ENCODE peak calls at places on chromosomes 5 and 9, in five cellular contexts. A, X, Y, B and O are unnamed samples.
A peak's percentile ranks its signal among the peaks of the same experiment; 100 is the strongest.

GRCh38 chr9:20611751-20612287 is 10.5 kb downstream of the MLLT3 start:
- DNase-seq in A (peak; percentile 79), X (no peak), Y (peak; percentile 74), B (peak; percentile 87), O (peak; percentile 14)

GRCh38 chr5:178940569-178941360 is at the start of gene ZNF454:
- DNase-seq in A (peak; percentile 94), X (no peak), Y (no peak), B (peak; percentile 94), O (no peak)

GRCh38 chr9:8533681-8534080 is 734.1 kb upstream of the DMAC1 start:
- DNase-seq in A (no peak), X (no peak), Y (no peak), B (no peak), O (no peak)

GRCh38 chr5:163916856-163917255 is 411.4 kb downstream of the MAT2B start:
- DNase-seq in A (no peak), X (no peak), Y (no peak), B (no peak), O (no peak)

GRCh38 chr5:112948455-112948854 is 26.4 kb upstream of the REEP5 start:
- DNase-seq in A (no peak), X (no peak), Y (no peak), B (no peak), O (no peak)

GRCh38 chr5:151597749-151598148 is 6.6 kb upstream of the FAT2 start:
- DNase-seq in A (no peak), X (no peak), Y (no peak), B (no peak), O (no peak)

GRCh38 chr5:175658299-175659145 is 651 bp downstream of the HRH2 start:
- DNase-seq in A (no peak), X (no peak), Y (no peak), B (no peak), O (peak; percentile 58)

GRCh38 chr5:39055027-39055759 is 19.0 kb downstream of the RICTOR start:
- DNase-seq in A (no peak), X (no peak), Y (no peak), B (no peak), O (no peak)

GRCh38 chr9:126395439-126396212 is 69.0 kb downstream of the MVB12B start:
- DNase-seq in A (peak; percentile 54), X (no peak), Y (peak; percentile 74), B (peak; percentile 74), O (no peak)

GRCh38 chr9:110769667-110770066 is 101.1 kb downstream of the MUSK start:
- DNase-seq in A (peak; percentile 64), X (no peak), Y (no peak), B (peak; percentile 85), O (no peak)

GRCh38 chr5:62717211-62717927 is 138.8 kb downstream of the LRRC70 start:
- DNase-seq in A (no peak), X (no peak), Y (no peak), B (no peak), O (no peak)

GRCh38 chr5:96297290-96297689 is 135.8 kb downstream of the PCSK1 start:
- DNase-seq in A (peak; percentile 94), X (no peak), Y (no peak), B (peak; percentile 93), O (no peak)

GRCh38 chr5:10420926-10421325 is 20.8 kb upstream of the ROPN1L start:
- DNase-seq in A (peak; percentile 65), X (no peak), Y (peak; percentile 48), B (peak; percentile 55), O (no peak)

GRCh38 chr5:88689662-88690351 is 193.2 kb downstream of the MEF2C start:
- DNase-seq in A (peak; percentile 44), X (no peak), Y (no peak), B (peak; percentile 77), O (peak; percentile 48)

GRCh38 chr5:167934561-167934971 is 356.9 kb upstream of the WWC1 start:
- DNase-seq in A (peak; percentile 96), X (no peak), Y (no peak), B (peak; percentile 93), O (no peak)

GRCh38 chr9:127214421-127215265 is 49.9 kb upstream of the GARNL3 start:
- DNase-seq in A (peak; percentile 80), X (no peak), Y (peak; percentile 78), B (peak; percentile 53), O (peak; percentile 73)

GRCh38 chr9:110502842-110503241 is 76.7 kb downstream of the SVEP1 start:
- DNase-seq in A (no peak), X (no peak), Y (no peak), B (peak; percentile 6), O (no peak)

GRCh38 chr5:95773325-95774059 is 42.4 kb downstream of the RHOBTB3 start:
- DNase-seq in A (peak; percentile 56), X (no peak), Y (peak; percentile 68), B (peak; percentile 94), O (no peak)

GRCh38 chr5:74639538-74640449 is 734 bp downstream of the ENC1 start:
- DNase-seq in A (peak; percentile 85), X (no peak), Y (peak; percentile 26), B (no peak), O (peak; percentile 65)

GRCh38 chr5:151082274-151082902 is 1.6 kb upstream of the TNIP1 start:
- DNase-seq in A (peak; percentile 59), X (no peak), Y (peak; percentile 24), B (no peak), O (peak; percentile 65)

GRCh38 chr5:161096591-161096990 is 244.6 kb upstream of the ATP10B start:
- DNase-seq in A (peak; percentile 34), X (no peak), Y (no peak), B (peak; percentile 17), O (no peak)

GRCh38 chr9:121786998-121787422 is 135.6 kb downstream of the DAB2IP start:
- DNase-seq in A (no peak), X (no peak), Y (no peak), B (no peak), O (peak; percentile 33)

GRCh38 chr5:134436523-134437339 is 25.1 kb upstream of the CDKN2AIPNL start:
- DNase-seq in A (peak; percentile 99), X (peak; percentile 46), Y (peak; percentile 86), B (peak; percentile 98), O (no peak)

DNA sequence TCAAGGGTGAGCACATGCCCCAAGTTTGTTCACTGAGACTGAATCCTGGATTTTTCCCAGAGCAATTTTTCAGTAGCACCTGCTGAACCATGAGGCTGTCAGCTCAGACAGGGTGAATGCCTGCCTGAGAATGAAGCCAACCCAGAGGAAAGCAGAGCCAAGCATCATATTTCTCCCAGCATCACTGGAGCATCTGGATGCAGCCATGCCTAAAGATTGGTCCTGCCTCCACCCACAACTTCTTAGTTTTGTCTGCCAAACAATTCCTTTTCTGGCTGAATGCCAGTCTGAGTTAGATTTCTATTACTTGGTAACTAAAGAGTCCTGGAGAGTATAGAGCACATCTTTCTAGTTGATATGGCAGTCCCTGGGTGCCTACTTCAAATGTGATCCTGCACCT is 343.7 kb downstream of the CSNK1G3 start:
- DNase-seq in A (no peak), X (no peak), Y (no peak), B (peak; percentile 69), O (no peak)
- H3K9ac ChIP-seq in A (no peak overlapping the region), X (no peak overlapping the region), Y (no peak overlapping the region), B (no peak overlapping the region), O (no peak overlapping the region)

DNA sequence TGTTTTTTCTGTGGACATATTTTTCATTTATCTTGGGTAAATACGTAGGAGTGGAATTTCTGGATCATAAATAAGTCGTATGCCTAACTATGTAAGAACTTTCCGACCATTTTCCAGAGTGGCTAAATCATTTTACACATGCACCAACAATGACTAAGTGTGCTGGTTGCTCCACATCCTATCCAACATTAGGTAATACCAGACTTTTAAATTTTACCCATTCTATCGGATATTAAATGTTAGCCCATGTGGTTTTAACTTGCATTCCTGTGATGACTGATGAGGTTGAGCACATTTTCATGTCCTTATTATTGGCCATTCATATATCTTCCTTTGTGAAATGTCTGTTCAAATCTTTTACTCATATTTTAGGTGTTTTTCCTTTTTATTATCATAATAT is 69.0 kb upstream of the NR4A3 start:
- DNase-seq in A (peak; percentile 94), X (no peak), Y (peak; percentile 32), B (peak; percentile 74), O (no peak)
- H3K4me2 ChIP-seq in A (peak overlapping the region; percentile 55), X (no peak overlapping the region), Y (no peak overlapping the region), B (no peak overlapping the region), O (no peak overlapping the region)

DNA sequence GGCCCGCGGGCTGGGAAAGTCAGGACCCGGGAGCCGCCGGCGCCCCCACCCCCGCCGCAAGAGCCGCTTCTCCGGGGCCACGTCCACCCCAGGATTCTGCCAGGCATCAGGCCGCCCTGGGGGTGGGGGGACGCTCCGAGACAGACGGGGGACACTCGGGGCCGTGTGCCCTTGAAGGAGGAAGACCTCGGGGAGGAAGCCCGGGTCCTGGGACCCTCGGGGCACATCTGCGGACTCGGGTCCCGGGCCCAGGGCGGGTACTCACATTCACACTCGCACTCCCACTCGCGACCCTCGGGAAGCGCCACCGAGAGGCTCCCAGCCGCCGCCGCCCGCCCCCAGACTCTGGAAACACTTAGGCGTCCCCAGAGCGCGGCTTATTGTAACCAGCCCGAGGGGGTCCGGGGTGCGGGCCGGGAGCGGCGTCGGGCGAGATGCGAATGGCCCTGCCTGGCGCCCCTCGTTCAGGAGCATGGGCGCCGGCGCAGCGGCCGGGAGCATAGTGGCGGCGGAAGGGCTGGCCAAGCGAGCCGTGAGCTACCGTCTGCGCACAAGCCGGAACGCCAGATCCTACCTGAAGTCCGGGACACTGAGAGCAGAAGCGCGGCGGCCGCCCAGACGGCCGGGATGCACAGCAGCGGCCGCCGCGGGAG is 609 bp downstream of the ROR2 start:
- DNase-seq in A (peak; percentile 62), X (no peak), Y (no peak), B (no peak), O (peak; percentile 69)
- H3K9ac ChIP-seq in A (peak overlapping the region; percentile 79), X (no peak overlapping the region), Y (no peak overlapping the region), B (peak overlapping the region; percentile 61), O (peak overlapping the region; percentile 60)

GRCh38 chr5:76099756-76100155 is 16.6 kb downstream of the SV2C start:
- DNase-seq in A (no peak), X (no peak), Y (no peak), B (no peak), O (no peak)
- H3K4me2 ChIP-seq in A (no peak overlapping the region), X (peak overlapping the region; percentile 50), Y (no peak overlapping the region), B (no peak overlapping the region), O (no peak overlapping the region)

DNA sequence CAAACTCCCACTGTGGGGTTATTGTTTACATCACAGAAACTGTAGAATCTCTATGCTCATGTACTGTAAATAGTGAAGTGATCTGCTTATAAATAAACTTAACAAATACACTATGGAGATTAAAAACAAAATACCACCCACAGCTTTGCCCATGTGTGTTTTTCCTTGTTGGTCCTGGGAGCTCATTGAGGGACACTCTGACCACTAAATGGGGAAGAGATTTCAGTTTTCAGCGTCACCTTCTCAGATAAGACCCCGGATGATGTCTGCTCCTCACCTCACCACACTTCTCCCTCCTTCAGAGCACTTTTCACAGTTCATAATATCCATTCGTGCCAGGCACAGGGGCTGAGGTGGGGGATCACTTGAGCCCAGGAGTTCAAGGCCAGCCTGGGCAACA is 89.7 kb downstream of the PDE6A start:
- DNase-seq in A (no peak), X (no peak), Y (no peak), B (no peak), O (no peak)
- H3K9ac ChIP-seq in A (no peak overlapping the region), X (no peak overlapping the region), Y (no peak overlapping the region), B (no peak overlapping the region), O (no peak overlapping the region)

GRCh38 chr9:4226331-4227250 is 73.3 kb downstream of the GLIS3 start:
- DNase-seq in A (no peak), X (no peak), Y (no peak), B (peak; percentile 46), O (no peak)
- H3K4me2 ChIP-seq in A (peak overlapping the region; percentile 55), X (no peak overlapping the region), Y (peak overlapping the region; percentile 48), B (peak overlapping the region; percentile 4), O (no peak overlapping the region)